ENCODE peak calls at places on chromosome X, in five cellular contexts. O is RWPE2, U is stomach, I is fibroblast of pulmonary artery, T is HFFc6. E is an unnamed sample.

GRCh38 chrX:103630171-103630511 is 1.4 kb downstream of the TCEAL1 start:
- DNase-seq in O (no peak), U (no peak), I (no peak), T (no peak), E (no peak)

GRCh38 chrX:150765782-150766350 is 72.7 kb downstream of the MTMR1 start:
- DNase-seq in O (no peak), U (no peak), I (no peak), T (no peak), E (no peak)

GRCh38 chrX:110012818-110013484 is 10.0 kb downstream of the TMEM164 start:
- DNase-seq in O (no peak), U (peak), I (no peak), T (no peak), E (no peak)

GRCh38 chrX:40513835-40514234 is 66.9 kb upstream of the ATP6AP2 start:
- DNase-seq in O (no peak), U (no peak), I (no peak), T (no peak), E (no peak)

GRCh38 chrX:39532761-39533160 is 565.0 kb downstream of the BCOR start:
- DNase-seq in O (no peak), U (no peak), I (no peak), T (no peak), E (no peak)

GRCh38 chrX:20221902-20222301 is 44.8 kb downstream of the RPS6KA3 start:
- DNase-seq in O (no peak), U (no peak), I (no peak), T (no peak), E (no peak)

GRCh38 chrX:153411255-153411987 is at the start of gene ZFP92:
- DNase-seq in O (no peak), U (peak), I (no peak), T (no peak), E (peak)

GRCh38 chrX:7908821-7909220 is 18.4 kb downstream of the PNPLA4 start:
- DNase-seq in O (no peak), U (no peak), I (no peak), T (no peak), E (no peak)

GRCh38 chrX:63428348-63428747 is 77.2 kb upstream of the SPIN4 start:
- DNase-seq in O (no peak), U (no peak), I (peak), T (no peak), E (no peak)

GRCh38 chrX:150429577-150429976 is 66.5 kb downstream of the MAMLD1 start:
- DNase-seq in O (no peak), U (no peak), I (peak), T (peak), E (no peak)

GRCh38 chrX:150362599-150363481 is at the start of gene MAMLD1:
- DNase-seq in O (no peak), U (peak), I (peak), T (peak), E (no peak)

GRCh38 chrX:19846995-19847790 is 40.2 kb downstream of the SH3KBP1 start:
- DNase-seq in O (peak), U (no peak), I (peak), T (peak), E (no peak)

GRCh38 chrX:153687121-153688039 is at the start of gene SLC6A8:
- DNase-seq in O (no peak), U (peak), I (peak), T (peak), E (no peak)

GRCh38 chrX:19886888-19887531 is 390 bp downstream of the SH3KBP1 start:
- DNase-seq in O (no peak), U (peak), I (no peak), T (no peak), E (peak)

GRCh38 chrX:39895228-39896110 is 202.3 kb downstream of the BCOR start:
- DNase-seq in O (no peak), U (peak), I (no peak), T (no peak), E (no peak)

GRCh38 chrX:154717824-154718223 is 33.1 kb downstream of the GAB3 start:
- DNase-seq in O (no peak), U (no peak), I (peak), T (no peak), E (no peak)

GRCh38 chrX:133983974-133984578 is 1.3 kb downstream of the GPC3 start:
- DNase-seq in O (peak), U (no peak), I (no peak), T (no peak), E (no peak)

GRCh38 chrX:9612146-9612505 is 147.3 kb downstream of the TBL1X start:
- DNase-seq in O (no peak), U (no peak), I (no peak), T (no peak), E (no peak)

GRCh38 chrX:8879750-8880149 is 78.6 kb upstream of the FAM9A start:
- DNase-seq in O (no peak), U (peak), I (peak), T (no peak), E (peak)

GRCh38 chrX:50448565-50448964 is 22.1 kb downstream of the DGKK start:
- DNase-seq in O (no peak), U (no peak), I (no peak), T (no peak), E (no peak)

GRCh38 chrX:13652256-13653021 is 502 bp upstream of the TCEANC start:
- DNase-seq in O (no peak), U (no peak), I (peak), T (peak), E (no peak)

GRCh38 chrX:13473666-13474516 is 95.5 kb upstream of the EGFL6 start:
- DNase-seq in O (no peak), U (no peak), I (peak), T (no peak), E (peak)

GRCh38 chrX:19332983-19333382 is 10.7 kb upstream of the PDHA1 start:
- DNase-seq in O (no peak), U (no peak), I (peak), T (no peak), E (no peak)

GRCh38 chrX:124280294-124280902 is 52.1 kb upstream of the TEX13D start:
- DNase-seq in O (no peak), U (no peak), I (no peak), T (peak), E (no peak)

GRCh38 chrX:120358687-120359086 is 3.2 kb upstream of the ATP1B4 start:
- DNase-seq in O (no peak), U (no peak), I (no peak), T (peak), E (no peak)

GRCh38 chrX:77679145-77679544 is 106.9 kb downstream of the ATRX start:
- DNase-seq in O (no peak), U (no peak), I (no peak), T (no peak), E (no peak)

GRCh38 chrX:116357317-116357716 is 79.1 kb upstream of the SLC6A14 start:
- DNase-seq in O (no peak), U (no peak), I (peak), T (no peak), E (no peak)

GRCh38 chrX:132489256-132490085 is 633 bp upstream of the MBNL3 start:
- DNase-seq in O (peak), U (peak), I (peak), T (peak), E (peak)

GRCh38 chrX:150421816-150422215 is 58.7 kb downstream of the MAMLD1 start:
- DNase-seq in O (no peak), U (no peak), I (peak), T (no peak), E (no peak)

GRCh38 chrX:118736394-118737010 is 9.1 kb downstream of the IL13RA1 start:
- DNase-seq in O (no peak), U (no peak), I (no peak), T (peak), E (no peak)

GRCh38 chrX:72255445-72255844 is 16.6 kb upstream of the ERCC6L start:
- DNase-seq in O (no peak), U (peak), I (no peak), T (no peak), E (no peak)

GRCh38 chrX:55127692-55128091 is 38.9 kb downstream of the PAGE2 start:
- DNase-seq in O (no peak), U (no peak), I (peak), T (no peak), E (no peak)

GRCh38 chrX:16978193-16978984 is 31.9 kb downstream of the REPS2 start:
- DNase-seq in O (no peak), U (no peak), I (no peak), T (no peak), E (no peak)

DNA sequence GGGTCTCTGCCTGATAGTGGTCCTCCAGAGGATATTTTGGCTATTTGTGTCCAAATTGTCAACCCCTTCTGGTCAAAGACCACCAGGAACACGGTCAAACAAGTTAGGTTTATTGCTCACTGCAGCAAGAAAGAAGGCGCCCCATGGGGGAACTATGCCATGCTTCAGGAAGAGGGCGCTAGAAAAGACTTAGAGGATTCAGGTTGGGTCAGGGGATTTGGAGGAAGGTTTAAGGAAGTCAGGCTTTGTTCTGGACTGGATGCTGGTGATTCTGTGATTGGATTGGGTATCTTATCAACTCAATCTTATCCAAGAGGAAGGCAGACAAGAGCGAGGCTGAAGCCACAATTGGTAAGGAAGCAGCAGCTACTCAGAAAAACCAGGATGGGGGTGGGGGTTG is 14.3 kb upstream of the ELF4 start:
- DNase-seq in O (no peak), U (no peak), I (no peak), T (no peak), E (no peak)
- TF ChIP-seq CTCF in O (no peak), U (no peak), I (no peak), T (no peak), E (no peak)

DNA sequence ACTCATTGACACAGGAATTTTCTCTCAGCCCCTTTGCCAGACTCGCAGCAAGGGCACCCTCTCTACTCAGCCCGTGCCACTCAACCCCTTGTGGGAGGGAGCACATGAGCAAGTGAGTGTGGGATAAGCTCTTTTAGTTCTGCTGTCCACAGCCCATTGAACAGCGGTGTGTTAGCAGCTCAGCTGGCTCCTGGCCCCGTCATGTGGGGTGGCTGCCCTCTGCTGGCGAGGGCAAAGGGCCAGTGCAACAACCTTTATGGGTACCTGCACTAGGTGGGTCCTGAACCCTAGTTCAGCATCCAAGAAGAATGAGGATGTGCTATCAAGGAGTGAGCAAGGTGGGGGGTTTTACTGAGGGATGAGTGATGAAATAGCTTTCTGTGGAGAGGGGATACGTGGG is 85.0 kb upstream of the ZNF81 start:
- DNase-seq in O (no peak), U (peak), I (peak), T (peak), E (no peak)
- TF ChIP-seq CTCF in O (peak), U (no peak), I (peak), T (peak), E (peak)

DNA sequence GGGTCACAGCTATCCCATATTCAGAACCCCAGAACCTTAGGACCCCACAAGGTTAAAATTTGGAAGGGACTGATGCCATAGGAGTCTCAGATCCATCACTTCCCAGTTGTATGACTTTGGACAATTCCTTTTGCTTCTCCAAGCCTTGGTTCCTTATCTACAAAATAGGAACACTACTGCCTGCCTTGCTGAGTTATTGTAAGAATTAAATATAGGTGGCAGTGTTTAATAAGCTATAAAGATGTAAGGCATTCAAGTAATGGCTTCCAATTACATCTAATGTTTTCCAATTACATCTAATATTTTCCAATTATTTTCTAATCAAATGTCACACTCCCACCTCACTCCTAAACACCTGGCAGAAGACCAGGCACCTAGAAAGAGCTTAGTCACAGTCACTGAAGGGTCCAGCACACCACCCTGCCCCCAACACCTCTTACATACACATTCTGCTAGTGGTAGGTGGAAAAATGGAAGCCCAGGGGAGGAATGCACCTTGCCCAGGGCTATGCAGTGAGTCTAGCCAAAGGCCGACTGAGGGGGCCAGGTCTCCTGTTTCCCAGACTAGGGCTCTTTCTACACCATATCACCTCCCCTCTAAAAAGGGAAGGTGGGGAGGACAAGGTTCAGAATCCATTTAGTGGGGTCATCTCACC is 24.5 kb upstream of the KDM5C start:
- DNase-seq in O (no peak), U (no peak), I (no peak), T (no peak), E (no peak)
- TF ChIP-seq CTCF in O (peak), U (no peak), I (no peak), T (no peak), E (no peak)

GRCh38 chrX:107102980-107103379 is 15.6 kb downstream of the RBM41 start:
- DNase-seq in O (no peak), U (no peak), I (peak), T (peak), E (no peak)
- TF ChIP-seq CTCF in O (peak), U (no peak), I (no peak), T (peak), E (no peak)

GRCh38 chrX:139448996-139449395 is 81.5 kb upstream of the F9 start:
- DNase-seq in O (no peak), U (no peak), I (no peak), T (no peak), E (no peak)
- TF ChIP-seq CTCF in O (no peak), U (no peak), I (no peak), T (no peak), E (no peak)

GRCh38 chrX:143664302-143664701 is 28.4 kb upstream of the SLITRK4 start:
- DNase-seq in O (no peak), U (no peak), I (peak), T (no peak), E (no peak)
- TF ChIP-seq CTCF in O (peak), U (no peak), I (peak), T (peak), E (peak)

DNA sequence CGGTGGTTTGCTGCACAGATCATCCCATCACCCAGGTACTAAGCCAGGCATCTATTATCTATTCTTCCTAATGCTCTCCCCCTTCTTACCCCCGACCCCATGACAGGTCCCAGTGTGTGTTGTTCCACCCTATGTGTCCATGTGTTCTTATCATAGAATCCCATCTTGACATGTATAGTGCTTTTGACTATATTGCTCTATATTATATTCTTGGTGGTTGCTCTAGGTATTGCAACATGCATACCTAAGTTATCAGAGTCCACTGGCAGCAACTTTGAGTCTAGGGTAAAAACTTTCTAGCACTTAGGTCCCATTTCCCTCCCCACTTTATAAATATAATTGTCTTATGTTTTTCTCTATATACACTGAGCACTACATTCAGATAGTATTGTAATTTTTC is 170.3 kb downstream of the TBX22 start:
- DNase-seq in O (no peak), U (no peak), I (no peak), T (no peak), E (no peak)
- TF ChIP-seq CTCF in O (no peak), U (no peak), I (no peak), T (no peak), E (no peak)

GRCh38 chrX:47540754-47541538 is 20.1 kb upstream of the ARAF start:
- DNase-seq in O (no peak), U (peak), I (peak), T (peak), E (peak)
- TF ChIP-seq CTCF in O (peak), U (peak), I (peak), T (peak), E (peak)

E was measured in GM10248.